ENCODE peak calls at places on chromosomes 3 and 15, in seven cellular contexts. N, O, Z, F, C, B and U are unnamed samples. For H3K36me3, the result is how much of the 10 kb centered on the place peaks cover.

GRCh38 chr3:34183581-34184313 is 385.3 kb downstream of the PDCD6IP start:
- DNase-seq in Z (no peak), C (no peak), B (no peak), O (no peak), F (no peak), N (no peak), U (no peak)

GRCh38 chr3:122874116-122874515 is 79.2 kb downstream of the SLC49A4 start:
- DNase-seq in O (no peak), B (no peak), N (no peak), C (no peak), Z (no peak), F (no peak), U (no peak)

GRCh38 chr3:107604057-107604802 is 81.5 kb downstream of the BBX start:
- DNase-seq in Z (no peak), N (no peak), B (peak), F (no peak), C (no peak), O (no peak), U (no peak)

GRCh38 chr3:43455233-43455632 is 166.6 kb downstream of the ANO10 start:
- DNase-seq in O (no peak), B (peak), C (no peak), F (no peak), Z (no peak), N (peak), U (no peak)

GRCh38 chr3:155805802-155806618 is at the start of gene C3orf33:
- DNase-seq in B (peak), F (peak), C (peak), N (peak), Z (peak), O (peak), U (peak)

GRCh38 chr3:16085410-16085809 is 89.1 kb upstream of the GALNT15 start:
- DNase-seq in B (no peak), F (no peak), Z (no peak), O (no peak), C (no peak), N (no peak), U (no peak)

GRCh38 chr3:7436542-7436941 is 575.6 kb downstream of the GRM7 start:
- DNase-seq in O (no peak), N (no peak), F (no peak), B (no peak), C (no peak), Z (no peak), U (no peak)

GRCh38 chr3:27535809-27536392 is 51.7 kb upstream of the SLC4A7 start:
- DNase-seq in C (no peak), Z (no peak), F (no peak), B (peak), O (no peak), N (no peak), U (no peak)

GRCh38 chr3:167733961-167734497 is 663 bp downstream of the PDCD10 start:
- DNase-seq in Z (no peak), O (no peak), B (peak), N (no peak), C (no peak), F (no peak), U (no peak)

GRCh38 chr3:11552289-11553264 is 91.1 kb downstream of the VGLL4 start:
- DNase-seq in F (no peak), C (no peak), B (no peak), N (no peak), Z (peak), O (peak), U (peak)

GRCh38 chr3:11554666-11555065 is 89.0 kb downstream of the VGLL4 start:
- DNase-seq in F (no peak), N (no peak), B (no peak), O (peak), Z (peak), C (no peak), U (no peak)

GRCh38 chr3:11554236-11554610 is 89.5 kb downstream of the VGLL4 start:
- DNase-seq in B (no peak), C (no peak), N (no peak), Z (no peak), F (no peak), O (peak), U (no peak)

GRCh38 chr3:11555211-11555782 is 88.4 kb downstream of the VGLL4 start:
- DNase-seq in O (no peak), C (no peak), F (no peak), N (no peak), Z (peak), B (no peak), U (no peak)

GRCh38 chr3:11553436-11554235 is 90.1 kb downstream of the VGLL4 start:
- DNase-seq in Z (peak), O (peak), N (no peak), B (peak), C (no peak), F (no peak), U (peak)
- H3K36me3 ChIP-seq in Z (under half), O (under half), N (under half), B (under half), C (under half), F (under half), U (under half)

DNA sequence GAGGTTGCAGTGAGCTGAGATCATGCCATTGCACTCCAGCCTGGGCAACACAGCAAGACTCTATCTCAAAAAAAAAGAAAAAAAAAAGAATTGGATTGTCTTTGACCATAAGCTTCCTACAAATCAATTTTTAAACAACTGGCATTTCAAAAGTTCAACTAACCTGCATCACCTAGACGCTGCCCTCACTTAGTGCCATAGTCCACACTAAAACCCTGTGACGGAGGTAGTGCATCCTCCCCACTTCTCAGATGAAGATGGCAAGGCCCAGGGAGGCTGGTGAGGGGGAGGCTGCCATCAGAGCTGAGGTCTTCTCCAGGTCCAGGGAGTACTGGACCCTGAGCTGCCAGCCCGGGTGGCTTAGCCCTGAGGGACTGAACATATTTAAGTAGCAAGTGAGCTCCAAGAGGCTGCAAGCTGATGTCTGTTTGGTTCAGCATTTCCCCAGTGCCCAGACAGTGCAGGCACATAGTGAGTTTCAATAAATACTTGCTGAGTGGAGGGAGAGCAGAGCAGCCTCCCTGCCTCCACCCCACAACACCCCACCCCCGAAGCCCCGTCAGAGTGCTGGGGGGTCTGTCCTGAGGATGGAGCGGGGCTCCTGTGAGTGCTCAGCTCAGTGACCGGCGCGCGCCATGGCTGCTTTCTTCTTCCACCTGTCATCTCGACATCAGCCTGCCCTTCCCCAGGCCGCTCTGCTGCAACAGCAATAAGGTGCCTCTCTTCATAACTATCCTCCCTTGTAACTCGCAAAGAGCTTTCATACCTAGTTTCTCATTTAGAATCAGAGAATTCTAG is 52.8 kb downstream of the MGLL start:
- DNase-seq in Z (no peak), N (no peak), B (no peak), F (no peak), O (no peak), C (no peak), U (no peak)
- H3K27ac ChIP-seq in Z (no peak), N (peak), B (peak), F (peak), O (no peak), C (no peak), U (peak)

GRCh38 chr3:48966367-48966766 is 23.7 kb upstream of the P4HTM start:
- DNase-seq in C (no peak), O (no peak), Z (no peak), F (no peak), N (no peak), B (peak), U (no peak)
- H3K36me3 ChIP-seq in C (under half), O (under half), Z (half or more), F (half or more), N (under half), B (under half), U (half or more)

DNA sequence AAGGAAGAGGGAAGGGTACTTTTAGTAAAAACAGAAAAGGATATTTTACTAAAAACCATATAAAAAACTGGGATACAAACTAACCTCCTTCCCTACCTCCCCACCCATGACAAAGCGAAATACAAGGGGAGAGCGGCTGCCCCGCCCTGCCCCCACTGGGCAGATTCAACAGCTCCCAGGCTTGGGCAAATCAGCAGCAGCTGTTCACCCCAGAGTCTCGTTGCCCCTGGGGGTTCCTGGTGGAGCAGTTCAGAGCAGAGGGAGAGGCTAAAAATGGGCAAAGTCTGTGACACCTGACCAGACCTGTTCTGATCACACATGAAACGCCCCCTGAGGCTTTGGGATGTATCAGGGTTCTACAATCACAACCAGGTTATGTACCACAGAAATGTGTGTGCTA is 2.5 kb upstream of the ETFA start:
- DNase-seq in B (no peak), C (no peak), N (no peak), O (no peak), Z (peak), F (no peak), U (no peak)
- H3K27ac ChIP-seq in B (no peak), C (no peak), N (no peak), O (no peak), Z (no peak), F (no peak), U (no peak)